ENCODE peak calls at places on chromosome X, in four cellular contexts. A is WTC11, P is K562, H is HepG2. K is an unnamed sample.

GRCh38 chrX:12390301-12390700 is 252.0 kb downstream of the FRMPD4 start:
- DNase-seq in A (no peak), P (no peak), H (no peak), K (no peak)

GRCh38 chrX:71282514-71283408 is 674 bp upstream of the NONO start:
- DNase-seq in A (no peak), P (peak; percentile 37), H (peak; percentile 29), K (no peak)

GRCh38 chrX:154840856-154841255 is 6.4 kb upstream of the SMIM9 start:
- DNase-seq in A (no peak), P (peak; percentile 65), H (peak; percentile 16), K (no peak)

GRCh38 chrX:146881521-146881920 is 67.0 kb upstream of the CXorf51A start:
- DNase-seq in A (no peak), P (no peak), H (no peak), K (no peak)

GRCh38 chrX:19127649-19128168 is 5.4 kb upstream of the ADGRG2 start:
- DNase-seq in A (no peak), P (no peak), H (no peak), K (no peak)

GRCh38 chrX:118727686-118728339 is 407 bp downstream of the IL13RA1 start:
- DNase-seq in A (peak; percentile 10), P (peak; percentile 11), H (peak; percentile 10), K (no peak)

GRCh38 chrX:120251471-120252011 is 929 bp downstream of the ZBTB33 start:
- DNase-seq in A (no peak), P (peak; percentile 61), H (peak; percentile 3), K (no peak)

GRCh38 chrX:3743821-3744439 is 30.5 kb upstream of the PRKX start:
- DNase-seq in A (no peak), P (no peak), H (no peak), K (no peak)

GRCh38 chrX:30607155-30607554 is 29.6 kb upstream of the TASL start:
- DNase-seq in A (no peak), P (no peak), H (no peak), K (no peak)

GRCh38 chrX:144612076-144612475 is 635.2 kb upstream of the SPANXN1 start:
- DNase-seq in A (no peak), P (no peak), H (no peak), K (no peak)

GRCh38 chrX:147953976-147954375 is 27.2 kb upstream of the FMR1NB start:
- DNase-seq in A (no peak), P (no peak), H (no peak), K (no peak)

GRCh38 chrX:15336023-15336413 is 695 bp upstream of the PIGA start:
- DNase-seq in A (peak; percentile 11), P (peak; percentile 8), H (no peak), K (no peak)

GRCh38 chrX:153568612-153569011 is 30.3 kb downstream of the CCNQ start:
- DNase-seq in A (peak; percentile 24), P (peak; percentile 23), H (no peak), K (no peak)

GRCh38 chrX:118726887-118727685 is at the start of gene IL13RA1:
- DNase-seq in A (peak; percentile 80), P (peak; percentile 89), H (peak; percentile 93), K (no peak)

GRCh38 chrX:17052776-17053175 is 106.3 kb downstream of the REPS2 start:
- DNase-seq in A (no peak), P (no peak), H (no peak), K (no peak)

GRCh38 chrX:106702636-106703035 is 23.9 kb upstream of the RNF128 start:
- DNase-seq in A (no peak), P (no peak), H (no peak), K (no peak)

GRCh38 chrX:153739754-153740486 is 15.3 kb downstream of the ABCD1 start:
- DNase-seq in A (no peak), P (no peak), H (no peak), K (no peak)

GRCh38 chrX:138930546-138930945 is 219.0 kb upstream of the FGF13 start:
- DNase-seq in A (no peak), P (peak; percentile 5), H (no peak), K (no peak)

GRCh38 chrX:20265221-20265725 is 1.4 kb downstream of the RPS6KA3 start:
- DNase-seq in A (peak; percentile 12), P (peak; percentile 70), H (peak; percentile 31), K (no peak)

GRCh38 chrX:1086444-1087409 is 125.7 kb downstream of the CRLF2 start:
- DNase-seq in A (no peak), P (no peak), H (no peak), K (no peak)

GRCh38 chrX:103344606-103345005 is 11.7 kb upstream of the TCEAL9 start:
- DNase-seq in A (no peak), P (no peak), H (no peak), K (no peak)

GRCh38 chrX:96752776-96753175 is 68.1 kb downstream of the DIAPH2 start:
- DNase-seq in A (no peak), P (no peak), H (no peak), K (no peak)

GRCh38 chrX:16487620-16488380 is 162.2 kb upstream of the S100G start:
- DNase-seq in A (no peak), P (no peak), H (no peak), K (no peak)

GRCh38 chrX:75873993-75874392 is 88.9 kb upstream of the MAGEE2 start:
- DNase-seq in A (no peak), P (no peak), H (no peak), K (no peak)

GRCh38 chrX:46803140-46803539 is 33.7 kb upstream of the RP2 start:
- DNase-seq in A (peak; percentile 25), P (no peak), H (peak; percentile 15), K (no peak)

GRCh38 chrX:40719218-40719617 is 16.1 kb downstream of the MED14 start:
- DNase-seq in A (no peak), P (no peak), H (no peak), K (no peak)

GRCh38 chrX:1554469-1555210 is 17.7 kb upstream of the P2RY8 start:
- DNase-seq in A (no peak), P (no peak), H (no peak), K (no peak)

GRCh38 chrX:112067601-112068000 is 15.0 kb downstream of the TRPC5 start:
- DNase-seq in A (no peak), P (no peak), H (no peak), K (no peak)

GRCh38 chrX:136168929-136169735 is 21.8 kb downstream of the FHL1 start:
- DNase-seq in A (peak; percentile 33), P (no peak), H (no peak), K (no peak)

GRCh38 chrX:8738588-8739189 is 6.8 kb upstream of the ANOS1 start:
- DNase-seq in A (peak; percentile 42), P (peak; percentile 8), H (peak; percentile 11), K (no peak)

GRCh38 chrX:130715299-130715698 is 187.7 kb downstream of the ENOX2 start:
- DNase-seq in A (no peak), P (no peak), H (no peak), K (no peak)
- TF ChIP-seq ETV6 in A (no peak), P (no peak), H (no peak), K (no peak)

GRCh38 chrX:94576367-94577004 is 902.5 kb downstream of the FAM133A start:
- DNase-seq in A (no peak), P (no peak), H (no peak), K (no peak)
- TF ChIP-seq ETV6 in A (no peak), P (no peak), H (no peak), K (no peak)

GRCh38 chrX:105211051-105211575 is 9.4 kb downstream of the TEX13A start:
- DNase-seq in A (no peak), P (no peak), H (no peak), K (no peak)
- TF ChIP-seq ETV6 in A (no peak), P (no peak), H (no peak), K (no peak)

GRCh38 chrX:133781174-133781573 is 204.2 kb downstream of the GPC3 start:
- DNase-seq in A (no peak), P (no peak), H (no peak), K (no peak)

DNA sequence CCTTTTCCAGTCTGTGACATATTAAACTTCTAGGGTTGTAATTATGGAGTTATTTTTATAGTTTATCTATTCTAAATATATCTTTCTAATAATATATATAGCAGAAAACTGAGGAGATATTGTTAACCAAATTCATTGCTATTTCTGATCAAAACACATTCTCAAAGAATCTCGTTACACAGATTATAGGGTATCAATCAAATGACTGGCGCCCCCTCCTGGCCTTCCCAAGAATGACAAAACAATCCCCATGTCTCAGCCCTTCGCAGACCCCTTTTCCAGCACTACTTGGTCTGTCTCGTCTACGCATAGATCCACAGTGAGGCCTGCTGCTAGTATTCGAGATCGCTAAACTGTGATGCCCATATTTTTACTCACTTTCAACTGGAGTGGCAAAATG is 209.3 kb downstream of the GPC3 start:
- DNase-seq in A (peak; percentile 71), P (peak; percentile 15), H (no peak), K (no peak)
- TF ChIP-seq ETV6 in A (no peak), P (no peak), H (no peak), K (no peak)

DNA sequence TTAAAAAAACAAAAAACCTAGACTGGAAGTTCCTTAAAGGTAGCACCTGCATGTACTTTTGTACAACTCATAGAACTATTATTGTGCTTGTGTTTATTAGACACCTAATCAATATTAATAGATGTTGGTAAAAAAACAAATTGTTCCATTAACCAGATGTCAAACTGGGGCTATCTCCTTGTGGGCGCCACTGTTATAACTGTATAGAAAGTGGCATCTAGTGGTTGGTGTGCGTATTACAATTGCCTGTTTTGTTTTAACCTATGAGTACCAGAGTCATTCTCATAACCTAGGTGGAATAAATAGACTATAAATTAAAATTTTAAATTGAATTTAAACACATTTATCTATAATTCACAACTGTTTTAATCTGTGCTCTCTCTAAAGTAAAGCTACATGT is 97.4 kb downstream of the COL4A5 start:
- DNase-seq in A (no peak), P (peak; percentile 19), H (peak; percentile 22), K (no peak)
- TF ChIP-seq ETV6 in A (no peak), P (no peak), H (no peak), K (no peak)

K was measured in GM12878.